ENCODE peak calls at places on chromosome 9, in five cellular contexts. One of them, this sample, is unnamed.

GRCh38 chr9:88997646-88998045 is 6.4 kb downstream of the S1PR3 start:
- DNase-seq in hepatic stellate cell: no peak
- DNase-seq in NCI-H460: no peak
- DNase-seq in globus pallidus: no peak
- DNase-seq in KBM-7: no peak
- DNase-seq in this sample: no peak

GRCh38 chr9:107312651-107313050 is 29.6 kb downstream of the RAD23B start:
- DNase-seq in hepatic stellate cell: no peak
- DNase-seq in NCI-H460: no peak
- DNase-seq in globus pallidus: peak; percentile 14
- DNase-seq in KBM-7: no peak
- DNase-seq in this sample: no peak

GRCh38 chr9:80020056-80020455 is 448.3 kb downstream of the TLE4 start:
- DNase-seq in hepatic stellate cell: no peak
- DNase-seq in NCI-H460: no peak
- DNase-seq in globus pallidus: no peak
- DNase-seq in KBM-7: no peak
- DNase-seq in this sample: no peak

GRCh38 chr9:133996531-133997520 is 4.7 kb upstream of the VAV2 start:
- DNase-seq in hepatic stellate cell: no peak
- DNase-seq in NCI-H460: no peak
- DNase-seq in globus pallidus: no peak
- DNase-seq in KBM-7: no peak
- DNase-seq in this sample: no peak

GRCh38 chr9:130351343-130351742 is 85.8 kb downstream of the HMCN2 start:
- DNase-seq in hepatic stellate cell: no peak
- DNase-seq in NCI-H460: no peak
- DNase-seq in globus pallidus: no peak
- DNase-seq in KBM-7: no peak
- DNase-seq in this sample: no peak

GRCh38 chr9:16515207-16515606 is 355.3 kb downstream of the BNC2 start:
- DNase-seq in hepatic stellate cell: no peak
- DNase-seq in NCI-H460: no peak
- DNase-seq in globus pallidus: peak; percentile 21
- DNase-seq in KBM-7: no peak
- DNase-seq in this sample: no peak

GRCh38 chr9:93458702-93459101 is 5.3 kb upstream of the FAM120AOS start:
- DNase-seq in hepatic stellate cell: no peak
- DNase-seq in NCI-H460: no peak
- DNase-seq in globus pallidus: no peak
- DNase-seq in KBM-7: no peak
- DNase-seq in this sample: no peak

GRCh38 chr9:98161851-98162250 is 30.6 kb downstream of the CORO2A start:
- DNase-seq in hepatic stellate cell: no peak
- DNase-seq in NCI-H460: no peak
- DNase-seq in globus pallidus: no peak
- DNase-seq in KBM-7: no peak
- DNase-seq in this sample: no peak

GRCh38 chr9:129310666-129311350 is 132.7 kb upstream of the IER5L start:
- DNase-seq in hepatic stellate cell: peak; percentile 5
- DNase-seq in NCI-H460: no peak
- DNase-seq in globus pallidus: no peak
- DNase-seq in KBM-7: no peak
- DNase-seq in this sample: no peak

GRCh38 chr9:117315236-117315635 is 99.6 kb downstream of the ASTN2 start:
- DNase-seq in hepatic stellate cell: no peak
- DNase-seq in NCI-H460: no peak
- DNase-seq in globus pallidus: peak; percentile 43
- DNase-seq in KBM-7: no peak
- DNase-seq in this sample: peak; percentile 73

GRCh38 chr9:127562841-127563523 is 49.1 kb upstream of the STXBP1 start:
- DNase-seq in hepatic stellate cell: peak; percentile 79
- DNase-seq in NCI-H460: peak; percentile 52
- DNase-seq in globus pallidus: no peak
- DNase-seq in KBM-7: no peak
- DNase-seq in this sample: no peak

GRCh38 chr9:86445636-86446035 is 91.4 kb upstream of the TUT7 start:
- DNase-seq in hepatic stellate cell: no peak
- DNase-seq in NCI-H460: no peak
- DNase-seq in globus pallidus: no peak
- DNase-seq in KBM-7: no peak
- DNase-seq in this sample: no peak

GRCh38 chr9:31445960-31446359 is 938.5 kb upstream of the ACO1 start:
- DNase-seq in hepatic stellate cell: no peak
- DNase-seq in NCI-H460: no peak
- DNase-seq in globus pallidus: no peak
- DNase-seq in KBM-7: no peak
- DNase-seq in this sample: no peak

GRCh38 chr9:93962561-93963440 is 7.6 kb upstream of the BARX1 start:
- DNase-seq in hepatic stellate cell: peak; percentile 87
- DNase-seq in NCI-H460: peak; percentile 87
- DNase-seq in globus pallidus: peak; percentile 77
- DNase-seq in KBM-7: peak; percentile 88
- DNase-seq in this sample: peak; percentile 85

GRCh38 chr9:16461231-16461840 is 409.1 kb downstream of the BNC2 start:
- DNase-seq in hepatic stellate cell: no peak
- DNase-seq in NCI-H460: no peak
- DNase-seq in globus pallidus: no peak
- DNase-seq in KBM-7: no peak
- DNase-seq in this sample: no peak

GRCh38 chr9:128007566-128008138 is 26.9 kb upstream of the EEIG1 start:
- DNase-seq in hepatic stellate cell: no peak
- DNase-seq in NCI-H460: peak; percentile 15
- DNase-seq in globus pallidus: peak; percentile 41
- DNase-seq in KBM-7: peak; percentile 94
- DNase-seq in this sample: peak; percentile 12

GRCh38 chr9:99823392-99824377 is 2.0 kb downstream of the NR4A3 start:
- DNase-seq in hepatic stellate cell: peak; percentile 72
- DNase-seq in NCI-H460: no peak
- DNase-seq in globus pallidus: peak; percentile 31
- DNase-seq in KBM-7: peak; percentile 20
- DNase-seq in this sample: peak; percentile 52

GRCh38 chr9:106529616-106530015 is 333.4 kb upstream of the ZNF462 start:
- DNase-seq in hepatic stellate cell: no peak
- DNase-seq in NCI-H460: no peak
- DNase-seq in globus pallidus: no peak
- DNase-seq in KBM-7: no peak
- DNase-seq in this sample: no peak

GRCh38 chr9:134619456-134619982 is 22.1 kb upstream of the COL5A1 start:
- DNase-seq in hepatic stellate cell: no peak
- DNase-seq in NCI-H460: no peak
- DNase-seq in globus pallidus: no peak
- DNase-seq in KBM-7: no peak
- DNase-seq in this sample: no peak

GRCh38 chr9:19456996-19457693 is 48.3 kb downstream of the ACER2 start:
- DNase-seq in hepatic stellate cell: peak; percentile 82
- DNase-seq in NCI-H460: peak; percentile 56
- DNase-seq in globus pallidus: peak; percentile 81
- DNase-seq in KBM-7: peak; percentile 84
- DNase-seq in this sample: peak; percentile 87

GRCh38 chr9:92986175-92987110 is 39.1 kb downstream of the FGD3 start:
- DNase-seq in hepatic stellate cell: no peak
- DNase-seq in NCI-H460: no peak
- DNase-seq in globus pallidus: no peak
- DNase-seq in KBM-7: peak; percentile 63
- DNase-seq in this sample: no peak

GRCh38 chr9:11457809-11458785 is 845.3 kb upstream of the PTPRD start:
- DNase-seq in hepatic stellate cell: no peak
- DNase-seq in NCI-H460: no peak
- DNase-seq in globus pallidus: no peak
- DNase-seq in KBM-7: no peak
- DNase-seq in this sample: peak; percentile 4

GRCh38 chr9:112503170-112503569 is 16.5 kb downstream of the KIAA1958 start:
- DNase-seq in hepatic stellate cell: no peak
- DNase-seq in NCI-H460: no peak
- DNase-seq in globus pallidus: peak; percentile 26
- DNase-seq in KBM-7: no peak
- DNase-seq in this sample: no peak

GRCh38 chr9:120949290-120949689 is 22.7 kb upstream of the TRAF1 start:
- DNase-seq in hepatic stellate cell: no peak
- DNase-seq in NCI-H460: no peak
- DNase-seq in globus pallidus: no peak
- DNase-seq in KBM-7: no peak
- DNase-seq in this sample: no peak

This sample was measured in G401.